ENCODE peak calls at places on chromosomes 11 and 22, in five cellular contexts. T is spleen, V is heart left ventricle, H is uterus, U is NB4. R is an unnamed sample.
A peak's percentile ranks its signal among the peaks of the same experiment; 100 is the strongest.

GRCh38 chr22:28989035-28989464 is 72.6 kb downstream of the C22orf31 start:
- DNase-seq in T (no peak), V (no peak), H (peak; percentile 54), U (peak; percentile 12), R (no peak)

GRCh38 chr11:34194576-34195335 is 89.3 kb downstream of the NAT10 start:
- DNase-seq in T (no peak), V (no peak), H (no peak), U (no peak), R (no peak)

GRCh38 chr11:1050581-1051355 is 14.2 kb upstream of the MUC6 start:
- DNase-seq in T (peak; percentile 92), V (peak; percentile 59), H (peak; percentile 60), U (peak; percentile 72), R (peak; percentile 84)

GRCh38 chr11:2319791-2320481 is 18.1 kb downstream of the TSPAN32 start:
- DNase-seq in T (peak; percentile 31), V (no peak), H (no peak), U (peak; percentile 8), R (no peak)

GRCh38 chr11:128389461-128389976 is 197.8 kb downstream of the ETS1 start:
- DNase-seq in T (no peak), V (peak; percentile 40), H (no peak), U (no peak), R (no peak)

GRCh38 chr22:47165338-47165931 is 403.0 kb downstream of the TBC1D22A start:
- DNase-seq in T (peak; percentile 63), V (no peak), H (peak; percentile 7), U (no peak), R (peak; percentile 7)

GRCh38 chr11:102615894-102616432 is 9.2 kb downstream of the MMP20 start:
- DNase-seq in T (no peak), V (no peak), H (no peak), U (no peak), R (no peak)

GRCh38 chr22:23289851-23290724 is 109.8 kb downstream of the BCR start:
- DNase-seq in T (no peak), V (no peak), H (no peak), U (peak; percentile 45), R (peak; percentile 45)

GRCh38 chr11:35214181-35214770 is 75.3 kb downstream of the CD44 start:
- DNase-seq in T (no peak), V (no peak), H (no peak), U (no peak), R (no peak)

GRCh38 chr22:37557321-37558001 is 2.8 kb upstream of the CDC42EP1 start:
- DNase-seq in T (no peak), V (no peak), H (no peak), U (no peak), R (peak; percentile 67)

GRCh38 chr11:70511345-70511744 is 113.0 kb downstream of the CTTN start:
- DNase-seq in T (no peak), V (no peak), H (no peak), U (no peak), R (no peak)

GRCh38 chr11:112997829-112998228 is 36.6 kb downstream of the NCAM1 start:
- DNase-seq in T (no peak), V (no peak), H (no peak), U (no peak), R (no peak)

DNA sequence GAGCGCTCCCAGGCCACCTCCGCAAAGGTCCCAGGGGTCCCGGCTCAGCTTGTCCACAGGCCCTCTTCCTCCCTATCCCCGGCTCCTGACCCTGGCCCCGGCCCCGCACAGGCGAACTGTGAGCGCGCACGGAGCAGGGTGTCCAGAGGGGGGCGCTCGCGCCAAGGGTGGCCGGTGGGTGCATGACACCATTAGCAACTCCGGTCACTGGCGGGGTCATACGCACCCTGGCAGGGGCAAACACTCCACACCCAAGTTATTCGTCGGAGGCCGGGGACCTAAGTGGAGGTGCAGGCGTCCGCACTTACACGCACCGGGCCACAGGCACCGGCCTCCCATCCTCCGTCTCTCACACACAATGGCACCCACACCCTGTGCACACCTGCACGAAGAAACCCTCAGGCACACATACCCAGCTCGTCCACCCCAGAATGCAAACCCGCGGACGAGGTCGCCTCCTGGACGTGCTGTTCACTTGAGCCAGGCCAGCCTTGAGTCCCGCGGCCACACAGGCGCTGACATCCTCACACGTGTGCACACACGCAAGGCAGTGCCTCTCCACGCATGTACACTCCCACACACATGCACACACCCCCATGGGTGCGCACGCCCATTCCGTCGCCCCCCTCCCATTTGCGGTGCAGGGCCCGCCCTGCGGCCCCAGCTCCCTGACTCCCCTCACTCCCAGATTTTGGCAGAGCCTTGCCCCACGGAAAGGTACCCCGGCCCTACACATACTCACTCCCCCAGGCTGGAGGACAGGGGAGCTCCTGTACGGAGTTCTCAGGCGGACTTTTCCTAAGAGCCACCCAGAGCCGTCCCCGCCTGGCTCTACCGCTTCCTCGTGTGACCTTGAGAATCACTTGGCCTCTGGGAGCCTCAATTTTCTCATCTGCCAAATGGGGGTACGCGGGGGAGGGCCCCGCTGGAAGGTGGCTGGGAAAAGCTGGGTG is at the start of gene RASGRP2:
- DNase-seq in T (peak; percentile 99), V (peak; percentile 93), H (peak; percentile 80), U (peak; percentile 94), R (peak; percentile 65)
- TF ChIP-seq POLR2A in T (no peak), V (no peak), H (no peak), U (peak; percentile 58), R (no peak)

GRCh38 chr22:30694171-30694637 is 470 bp upstream of the OSBP2 start:
- DNase-seq in T (peak; percentile 83), V (peak; percentile 45), H (peak; percentile 39), U (peak; percentile 8), R (peak; percentile 84)
- TF ChIP-seq POLR2A in T (no peak), V (no peak), H (no peak), U (no peak), R (peak; percentile 52)

GRCh38 chr22:45212306-45212709 is 28.4 kb downstream of the KIAA0930 start:
- DNase-seq in T (peak; percentile 79), V (peak; percentile 83), H (peak; percentile 77), U (no peak), R (peak; percentile 48)

GRCh38 chr22:45211435-45211834 is 29.3 kb downstream of the KIAA0930 start:
- DNase-seq in T (peak; percentile 24), V (no peak), H (no peak), U (no peak), R (no peak)

GRCh38 chr22:45210577-45211431 is 29.9 kb downstream of the KIAA0930 start:
- DNase-seq in T (peak; percentile 44), V (no peak), H (no peak), U (no peak), R (no peak)

GRCh38 chr22:45211848-45212247 is 28.8 kb downstream of the KIAA0930 start:
- DNase-seq in T (peak; percentile 53), V (no peak), H (no peak), U (no peak), R (no peak)

GRCh38 chr22:45212992-45213751 is 27.5 kb downstream of the KIAA0930 start:
- DNase-seq in T (peak; percentile 76), V (peak; percentile 71), H (peak; percentile 49), U (peak; percentile 74), R (peak; percentile 46)
- TF ChIP-seq POLR2A in T (no peak), V (no peak), H (no peak), U (no peak), R (no peak)

DNA sequence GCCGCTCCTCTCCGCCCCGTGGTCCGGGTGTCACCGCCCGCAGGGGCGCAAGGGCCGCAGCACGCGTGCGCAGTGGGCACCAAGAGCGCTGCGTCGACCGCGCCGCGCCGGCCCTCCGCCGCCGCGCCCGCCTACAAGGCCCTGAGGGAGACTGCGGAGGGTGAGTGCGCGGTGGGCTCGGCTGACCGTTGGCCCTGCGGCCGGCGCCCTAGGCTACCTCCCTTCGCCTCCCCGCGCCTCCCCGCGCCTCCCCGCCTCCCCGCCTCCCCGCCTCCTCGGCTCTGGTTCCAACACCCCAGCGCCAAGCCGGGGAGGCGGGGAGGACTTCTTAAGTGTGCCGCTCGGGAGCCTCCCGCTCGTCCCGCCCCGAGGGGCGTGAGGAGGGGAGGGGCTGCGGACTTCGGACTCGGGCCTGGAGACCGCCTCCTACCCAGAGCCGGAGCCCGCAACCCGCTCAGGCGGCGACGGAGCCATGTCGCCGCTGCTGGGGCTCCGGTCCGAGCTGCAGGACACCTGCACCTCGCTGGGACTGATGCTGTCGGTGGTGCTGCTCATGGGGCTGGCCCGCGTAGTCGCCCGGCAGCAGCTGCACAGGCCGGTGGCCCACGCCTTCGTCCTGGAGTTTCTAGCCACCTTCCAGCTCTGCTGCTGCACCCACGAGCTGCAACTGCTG is at the start of gene AQP11:
- DNase-seq in T (peak; percentile 91), V (peak; percentile 88), H (peak; percentile 79), U (peak; percentile 84), R (peak; percentile 96)
- TF ChIP-seq POLR2A in T (no peak), V (no peak), H (peak; percentile 28), U (no peak), R (peak; percentile 80)

R was measured in body of pancreas.